ENCODE peak calls at places on chromosomes 4 and X, in ten cellular contexts. I is fibroblast of mammary gland, H is AG04450, B is HFF-Myc, A is astrocyte, U is fibroblast of lung, P is colonic mucosa, C is BE2C, G is mesenchymal stem cell, Q is GM12865. M is an unnamed sample.

GRCh38 chrX:39063037-39063436 is 261.8 kb downstream of the MID1IP1 start:
- DNase-seq in H (no peak), U (peak), A (no peak), C (no peak), G (no peak), P (peak), I (peak), B (no peak), Q (no peak), M (no peak)

GRCh38 chr4:49044270-49044669 is 58.2 kb downstream of the CWH43 start:
- DNase-seq in B (no peak), Q (no peak), U (no peak), G (no peak), C (no peak), I (peak), P (no peak), A (no peak), H (no peak), M (no peak)

GRCh38 chrX:9349572-9350259 is 115.1 kb upstream of the TBL1X start:
- DNase-seq in U (no peak), G (peak), C (peak), P (no peak), H (peak), Q (no peak), A (peak), I (peak), B (no peak), M (no peak)

GRCh38 chr4:52019941-52020657 is at the start of gene LRRC66:
- DNase-seq in C (peak), A (no peak), Q (no peak), B (no peak), G (no peak), U (peak), I (no peak), H (no peak), P (peak), M (no peak)

GRCh38 chr4:67291639-67292038 is 253.7 kb downstream of the CENPC start:
- DNase-seq in A (no peak), P (no peak), C (no peak), I (no peak), G (no peak), B (no peak), H (no peak), U (no peak), Q (no peak), M (no peak)

GRCh38 chrX:99901091-99901490 is 509.0 kb downstream of the PCDH19 start:
- DNase-seq in C (no peak), P (no peak), A (no peak), U (no peak), H (no peak), Q (no peak), B (no peak), I (no peak), G (no peak), M (no peak)

GRCh38 chr4:13543648-13544555 is at the start of gene NKX3-2:
- DNase-seq in B (no peak), H (no peak), P (no peak), I (no peak), U (no peak), G (peak), Q (no peak), A (no peak), C (no peak), M (no peak)

GRCh38 chr4:1207157-1207470 is 34.7 kb upstream of the SPON2 start:
- DNase-seq in C (peak), U (no peak), A (no peak), I (no peak), P (no peak), B (no peak), H (no peak), G (no peak), Q (no peak), M (no peak)

GRCh38 chrX:24294619-24295018 is 19.2 kb downstream of the SUPT20HL2 start:
- DNase-seq in A (no peak), I (peak), U (no peak), H (no peak), B (no peak), G (peak), Q (no peak), C (peak), P (no peak), M (no peak)

GRCh38 chr4:76836860-76837564 is 60.9 kb downstream of the SOWAHB start:
- DNase-seq in A (no peak), I (peak), U (peak), P (no peak), H (no peak), C (no peak), G (peak), Q (no peak), B (no peak), M (no peak)

GRCh38 chr4:98851806-98852205 is 77.1 kb downstream of the EIF4E start:
- DNase-seq in Q (no peak), G (peak), U (peak), P (no peak), B (peak), A (peak), C (no peak), I (no peak), H (peak), M (no peak)

GRCh38 chrX:149540133-149540620 is 635 bp upstream of the EOLA1 start:
- DNase-seq in Q (peak), B (peak), C (peak), A (no peak), U (peak), P (peak), H (peak), I (peak), G (peak), M (peak)

GRCh38 chrX:33831211-33831610 is 300.9 kb downstream of the FAM47A start:
- DNase-seq in I (no peak), U (no peak), B (no peak), C (no peak), A (no peak), Q (no peak), G (no peak), H (no peak), P (no peak), M (no peak)

GRCh38 chr4:6594826-6595355 is 19.9 kb downstream of the MAN2B2 start:
- DNase-seq in B (no peak), H (no peak), G (no peak), U (no peak), Q (no peak), C (no peak), A (no peak), I (peak), P (no peak), M (no peak)

GRCh38 chr4:120922390-120923200 is at the start of gene PRDM5:
- DNase-seq in H (no peak), P (peak), U (peak), I (peak), B (no peak), C (peak), A (peak), G (peak), Q (no peak), M (peak)

GRCh38 chr4:55733874-55734437 is 85.6 kb upstream of the EXOC1L start:
- DNase-seq in B (peak), Q (no peak), G (peak), A (peak), H (no peak), P (peak), C (peak), I (peak), U (peak), M (no peak)

GRCh38 chr4:41257257-41257900 is 651 bp downstream of the UCHL1 start:
- DNase-seq in A (peak), P (peak), H (no peak), G (peak), Q (peak), C (peak), I (peak), U (peak), B (no peak), M (no peak)

GRCh38 chr4:4995103-4995761 is 24.0 kb downstream of the CYTL1 start:
- DNase-seq in U (peak), A (peak), I (peak), H (peak), C (peak), Q (peak), B (no peak), G (peak), P (peak), M (no peak)

GRCh38 chr4:147846318-147847135 is 114.6 kb downstream of the ARHGAP10 start:
- DNase-seq in U (peak), G (no peak), C (no peak), I (no peak), P (no peak), Q (peak), A (no peak), H (no peak), B (no peak), M (no peak)

GRCh38 chr4:32135642-32136041 is 1415.5 kb downstream of the PCDH7 start:
- DNase-seq in Q (no peak), H (no peak), B (no peak), A (peak), P (no peak), G (peak), C (no peak), U (peak), I (peak), M (peak)

GRCh38 chr4:139223682-139224317 is 46.8 kb upstream of the ELF2 start:
- DNase-seq in C (no peak), P (no peak), Q (peak), A (peak), G (no peak), H (no peak), B (no peak), U (peak), I (peak), M (peak)

GRCh38 chrX:25442501-25442900 is 426.7 kb upstream of the ARX start:
- DNase-seq in C (no peak), Q (no peak), A (no peak), U (no peak), H (no peak), I (no peak), P (no peak), G (no peak), B (no peak), M (no peak)

GRCh38 chr4:173005912-173006633 is 162.5 kb upstream of the GALNT7 start:
- DNase-seq in Q (no peak), A (no peak), P (no peak), C (peak), U (no peak), G (no peak), H (no peak), B (no peak), I (no peak), M (no peak)

GRCh38 chrX:20205927-20206708 is 60.6 kb downstream of the RPS6KA3 start:
- DNase-seq in H (no peak), U (no peak), A (no peak), P (no peak), C (peak), B (no peak), I (no peak), Q (peak), G (no peak), M (no peak)

DNA sequence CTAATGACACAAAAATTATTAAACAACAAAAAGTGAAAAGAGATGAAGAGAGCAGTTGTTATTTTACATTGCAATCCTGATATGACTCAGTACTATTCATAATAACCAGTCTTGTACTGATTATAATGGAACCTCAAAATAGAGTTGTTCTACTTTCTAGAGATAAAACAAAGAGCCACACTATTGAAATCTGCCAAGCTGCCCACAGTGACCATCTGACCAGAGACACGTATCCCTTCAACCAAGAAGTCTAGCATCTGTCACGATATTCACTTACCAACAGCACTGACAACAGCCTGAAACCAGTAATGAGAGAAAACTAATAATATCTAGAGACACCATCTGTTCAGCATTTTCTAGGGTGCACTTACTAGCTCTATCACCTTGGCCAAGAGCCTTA is 466.7 kb downstream of the NKX6-1 start:
- DNase-seq in H (no peak), A (no peak), P (no peak), C (no peak), G (no peak), B (no peak), U (no peak), I (no peak), Q (peak), M (no peak)
- H3K4me3 ChIP-seq in H (no peak), A (no peak), P (no peak), C (no peak), G (no peak), B (no peak), U (no peak), I (no peak), Q (no peak), M (no peak)

DNA sequence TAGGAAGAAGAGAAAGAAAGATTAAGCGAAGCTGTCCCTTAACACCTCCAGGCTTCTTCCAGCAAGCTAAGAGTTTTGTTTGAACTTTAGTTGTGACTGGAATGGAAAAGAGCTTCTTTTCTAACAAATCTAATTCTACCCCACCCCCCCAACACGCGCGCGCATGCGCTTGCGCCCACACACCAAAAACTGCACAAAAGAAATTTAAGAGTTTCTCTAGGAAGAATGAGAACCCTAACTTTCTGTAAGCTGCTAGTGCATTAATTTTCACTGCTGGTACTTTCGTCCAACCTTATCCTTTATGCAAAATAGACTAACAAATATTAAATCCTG is 9.0 kb upstream of the INTU start:
- DNase-seq in B (no peak), C (no peak), U (peak), I (peak), G (peak), H (no peak), A (no peak), Q (no peak), P (no peak), M (no peak)
- H3K4me3 ChIP-seq in B (peak), C (peak), U (peak), I (peak), G (peak), H (peak), A (peak), Q (peak), P (peak), M (peak)

DNA sequence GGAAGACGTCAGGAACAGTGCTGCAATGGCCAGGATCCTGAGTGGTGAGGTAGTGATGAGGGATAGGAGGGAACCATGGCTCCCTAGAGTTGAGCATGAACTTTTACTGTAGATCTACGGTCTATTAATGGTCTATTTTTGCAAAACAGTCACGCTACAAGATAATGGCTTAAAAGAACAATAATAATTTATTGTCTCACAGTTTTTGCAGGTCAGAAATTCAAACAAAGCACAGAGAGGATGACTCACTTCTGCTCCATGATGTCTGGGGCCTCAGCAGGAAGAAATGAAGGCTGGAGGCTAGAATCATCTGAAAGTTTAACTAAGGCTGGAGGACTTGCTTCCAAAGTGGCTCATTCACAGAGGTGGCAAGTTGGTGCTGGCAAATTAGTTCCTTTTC is 538.3 kb downstream of the STIM2 start:
- DNase-seq in B (no peak), G (peak), Q (no peak), I (peak), C (no peak), P (no peak), H (no peak), U (no peak), A (peak), M (no peak)
- H3K4me3 ChIP-seq in B (no peak), G (peak), Q (no peak), I (no peak), C (no peak), P (no peak), H (no peak), U (no peak), A (no peak), M (no peak)

DNA sequence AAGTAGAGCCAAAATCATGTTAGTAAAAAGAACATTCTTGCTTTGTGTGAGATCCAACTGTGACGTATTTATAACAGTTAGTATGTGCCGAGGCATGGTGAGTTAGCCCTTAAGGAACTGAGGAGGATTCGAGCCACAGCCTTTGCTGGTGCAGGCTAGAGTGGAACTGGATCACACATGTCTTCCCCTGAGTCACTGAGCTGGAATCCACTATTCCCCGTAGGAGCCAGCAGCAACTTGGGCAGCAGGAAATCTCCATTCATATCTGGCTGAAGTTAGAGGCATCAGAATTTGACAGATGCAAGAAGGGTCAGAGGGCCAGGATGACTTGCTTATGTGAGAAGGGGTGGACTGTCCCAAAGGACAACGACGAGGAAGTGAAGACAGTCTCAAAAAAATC is 144.5 kb upstream of the KIT start:
- DNase-seq in P (no peak), C (no peak), I (peak), U (peak), H (peak), B (peak), A (peak), Q (no peak), G (peak), M (peak)
- H3K4me3 ChIP-seq in P (no peak), C (no peak), I (no peak), U (no peak), H (no peak), B (no peak), A (no peak), Q (no peak), G (peak), M (no peak)

M was measured in skeletal muscle cell.